ENCODE peak calls at places on chromosomes 11 and 22, in four cellular contexts. One of them, this sample, is unnamed. For H3K4me1, the result is how much of the 10 kb centered on the place peaks cover.

GRCh38 chr22:48118654-48119053 is 1356.2 kb downstream of the TBC1D22A start:
- DNase-seq in heart right ventricle: no peak
- DNase-seq in H1: no peak
- DNase-seq in breast epithelium: no peak
- DNase-seq in this sample: no peak

GRCh38 chr11:122743949-122744876 is 88.7 kb downstream of the UBASH3B start:
- DNase-seq in breast epithelium: no peak
- DNase-seq in H1: no peak
- DNase-seq in heart right ventricle: no peak
- DNase-seq in this sample: no peak

GRCh38 chr11:124923296-124923695 is 4.2 kb downstream of the HEPN1 start:
- DNase-seq in H1: no peak
- DNase-seq in breast epithelium: no peak
- DNase-seq in heart right ventricle: no peak
- DNase-seq in this sample: no peak

GRCh38 chr11:12157241-12157661 is 46.9 kb downstream of the MICAL2 start:
- DNase-seq in H1: no peak
- DNase-seq in breast epithelium: no peak
- DNase-seq in heart right ventricle: no peak
- DNase-seq in this sample: no peak

GRCh38 chr11:11668293-11668692 is 46.5 kb upstream of the GALNT18 start:
- DNase-seq in heart right ventricle: no peak
- DNase-seq in H1: no peak
- DNase-seq in breast epithelium: no peak
- DNase-seq in this sample: no peak

GRCh38 chr11:89355649-89356048 is 135.5 kb downstream of the NOX4 start:
- DNase-seq in heart right ventricle: no peak
- DNase-seq in breast epithelium: no peak
- DNase-seq in H1: no peak
- DNase-seq in this sample: no peak

GRCh38 chr22:47331750-47332149 is 569.3 kb downstream of the TBC1D22A start:
- DNase-seq in heart right ventricle: no peak
- DNase-seq in breast epithelium: no peak
- DNase-seq in H1: no peak
- DNase-seq in this sample: no peak

GRCh38 chr11:125132071-125132470 is 20.6 kb upstream of the TMEM218 start:
- DNase-seq in H1: no peak
- DNase-seq in heart right ventricle: no peak
- DNase-seq in breast epithelium: no peak
- DNase-seq in this sample: no peak

GRCh38 chr11:45266693-45267451 is 19.3 kb downstream of the SYT13 start:
- DNase-seq in H1: peak
- DNase-seq in breast epithelium: no peak
- DNase-seq in heart right ventricle: no peak
- DNase-seq in this sample: no peak

GRCh38 chr22:19652316-19652715 is 62.0 kb upstream of the SEPTIN5 start:
- DNase-seq in breast epithelium: no peak
- DNase-seq in H1: no peak
- DNase-seq in heart right ventricle: no peak
- DNase-seq in this sample: no peak

GRCh38 chr11:101863361-101863760 is 51.4 kb upstream of the CEP126 start:
- DNase-seq in H1: no peak
- DNase-seq in breast epithelium: no peak
- DNase-seq in heart right ventricle: no peak
- DNase-seq in this sample: no peak

GRCh38 chr11:125593113-125593761 is 585 bp downstream of the STT3A start:
- DNase-seq in heart right ventricle: no peak
- DNase-seq in breast epithelium: no peak
- DNase-seq in H1: no peak
- DNase-seq in this sample: no peak

GRCh38 chr11:65119670-65119995 is 2.1 kb upstream of the ZNHIT2 start:
- DNase-seq in breast epithelium: no peak
- DNase-seq in heart right ventricle: no peak
- DNase-seq in H1: no peak
- DNase-seq in this sample: no peak
- H3K4me1 ChIP-seq in breast epithelium: under half
- H3K4me1 ChIP-seq in heart right ventricle: half or more
- H3K4me1 ChIP-seq in H1: under half
- H3K4me1 ChIP-seq in this sample: under half

GRCh38 chr11:71236836-71237475 is 15.4 kb downstream of the SHANK2 start:
- DNase-seq in heart right ventricle: no peak
- DNase-seq in H1: no peak
- DNase-seq in breast epithelium: no peak
- DNase-seq in this sample: no peak
- H3K4me1 ChIP-seq in heart right ventricle: under half
- H3K4me1 ChIP-seq in H1: under half
- H3K4me1 ChIP-seq in breast epithelium: under half
- H3K4me1 ChIP-seq in this sample: under half

GRCh38 chr11:67261942-67262681 is 4.2 kb upstream of the GRK2 start:
- DNase-seq in breast epithelium: no peak
- DNase-seq in H1: no peak
- DNase-seq in heart right ventricle: no peak
- DNase-seq in this sample: no peak

GRCh38 chr11:67262731-67263675 is 3.3 kb upstream of the GRK2 start:
- DNase-seq in H1: peak
- DNase-seq in breast epithelium: peak
- DNase-seq in heart right ventricle: peak
- DNase-seq in this sample: peak

GRCh38 chr11:67265633-67266423 is 445 bp upstream of the GRK2 start:
- DNase-seq in H1: peak
- DNase-seq in heart right ventricle: peak
- DNase-seq in breast epithelium: peak
- DNase-seq in this sample: peak

GRCh38 chr11:67264886-67265632 is 1.2 kb upstream of the GRK2 start:
- DNase-seq in H1: no peak
- DNase-seq in breast epithelium: no peak
- DNase-seq in heart right ventricle: no peak
- DNase-seq in this sample: no peak

DNA sequence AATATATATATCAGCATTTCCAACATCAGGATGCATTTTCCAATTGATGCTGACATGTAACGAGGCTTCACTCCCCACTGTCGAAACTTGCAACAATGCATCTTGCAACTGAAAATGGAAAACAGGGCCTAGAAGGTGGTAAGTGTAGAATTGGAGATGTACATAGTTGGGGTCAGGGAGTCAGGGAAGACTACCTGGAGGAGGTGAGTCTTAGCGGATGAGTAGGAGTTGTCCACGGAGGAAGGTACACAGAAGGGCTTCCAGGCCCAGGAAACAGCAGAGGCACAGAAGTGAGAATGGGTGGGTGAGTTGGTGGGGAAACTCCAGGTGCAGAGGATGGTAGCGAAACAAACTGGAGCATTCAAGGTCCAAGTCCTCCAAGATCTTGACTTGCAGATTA is 2.0 kb upstream of the GRK2 start:
- DNase-seq in heart right ventricle: no peak
- DNase-seq in breast epithelium: no peak
- DNase-seq in H1: no peak
- DNase-seq in this sample: no peak
- H3K4me1 ChIP-seq in heart right ventricle: half or more
- H3K4me1 ChIP-seq in breast epithelium: under half
- H3K4me1 ChIP-seq in H1: under half
- H3K4me1 ChIP-seq in this sample: under half

GRCh38 chr11:7577226-7577882 is 63.6 kb downstream of the PPFIBP2 start:
- DNase-seq in H1: no peak
- DNase-seq in heart right ventricle: peak
- DNase-seq in breast epithelium: no peak
- DNase-seq in this sample: peak

GRCh38 chr11:7577883-7578242 is 64.1 kb downstream of the PPFIBP2 start:
- DNase-seq in H1: no peak
- DNase-seq in heart right ventricle: no peak
- DNase-seq in breast epithelium: no peak
- DNase-seq in this sample: no peak

GRCh38 chr11:7576671-7577225 is 62.9 kb downstream of the PPFIBP2 start:
- DNase-seq in H1: no peak
- DNase-seq in breast epithelium: no peak
- DNase-seq in heart right ventricle: peak
- DNase-seq in this sample: peak

GRCh38 chr11:7574491-7575129 is 60.8 kb downstream of the PPFIBP2 start:
- DNase-seq in breast epithelium: no peak
- DNase-seq in H1: no peak
- DNase-seq in heart right ventricle: no peak
- DNase-seq in this sample: no peak

GRCh38 chr11:7575841-7576451 is 62.1 kb downstream of the PPFIBP2 start:
- DNase-seq in breast epithelium: no peak
- DNase-seq in H1: no peak
- DNase-seq in heart right ventricle: no peak
- DNase-seq in this sample: peak
- H3K4me1 ChIP-seq in breast epithelium: under half
- H3K4me1 ChIP-seq in H1: under half
- H3K4me1 ChIP-seq in heart right ventricle: half or more
- H3K4me1 ChIP-seq in this sample: under half

DNA sequence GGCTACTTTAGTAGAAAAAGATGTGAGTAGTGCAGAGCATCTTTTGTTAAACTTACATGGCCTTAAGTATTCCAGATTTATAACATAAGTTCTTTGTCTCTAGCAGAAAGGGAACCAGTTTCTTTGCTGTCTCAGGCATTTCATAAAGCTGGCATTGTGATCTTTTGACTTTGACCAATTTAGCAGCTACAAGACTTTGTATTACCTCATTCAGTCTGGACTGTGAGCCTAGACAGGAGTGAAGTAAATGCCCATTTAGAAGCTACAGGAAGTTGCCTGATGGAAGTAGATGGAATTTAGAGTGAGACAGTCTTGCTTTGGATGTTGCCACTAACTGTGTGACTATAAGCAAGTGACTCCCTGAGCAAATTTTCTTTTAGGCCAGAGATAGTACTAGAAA is 25.7 kb upstream of the GLYAT start:
- DNase-seq in heart right ventricle: no peak
- DNase-seq in H1: no peak
- DNase-seq in breast epithelium: no peak
- DNase-seq in this sample: no peak
- H3K4me1 ChIP-seq in heart right ventricle: under half
- H3K4me1 ChIP-seq in H1: under half
- H3K4me1 ChIP-seq in breast epithelium: under half
- H3K4me1 ChIP-seq in this sample: under half

GRCh38 chr11:119416606-119417580 is 6.1 kb downstream of the THY1 start:
- DNase-seq in breast epithelium: no peak
- DNase-seq in H1: no peak
- DNase-seq in heart right ventricle: no peak
- DNase-seq in this sample: no peak
- H3K4me1 ChIP-seq in breast epithelium: under half
- H3K4me1 ChIP-seq in H1: under half
- H3K4me1 ChIP-seq in heart right ventricle: under half
- H3K4me1 ChIP-seq in this sample: under half

GRCh38 chr22:23834830-23835772 is 3.7 kb downstream of the DERL3 start:
- DNase-seq in heart right ventricle: peak
- DNase-seq in breast epithelium: no peak
- DNase-seq in H1: no peak
- DNase-seq in this sample: peak
- H3K4me1 ChIP-seq in heart right ventricle: half or more
- H3K4me1 ChIP-seq in breast epithelium: under half
- H3K4me1 ChIP-seq in H1: under half
- H3K4me1 ChIP-seq in this sample: half or more

This sample was measured in heart left ventricle.